ENCODE peak calls at places on chromosomes 4 and X, in five cellular contexts. A is ovary, T is choroid plexus epithelial cell, S is bronchial epithelial cell, C is IMR-90. K is an unnamed sample.

GRCh38 chr4:108980455-108981239 is 217.8 kb upstream of the ETNPPL start:
- DNase-seq in A (no peak), T (no peak), S (no peak), C (no peak), K (no peak)

GRCh38 chr4:1855334-1856070 is 454 bp downstream of the LETM1 start:
- DNase-seq in S (no peak), A (peak), C (no peak), T (no peak), K (no peak)

GRCh38 chr4:173199553-173199952 is 30.9 kb downstream of the GALNT7 start:
- DNase-seq in T (no peak), C (no peak), A (no peak), S (no peak), K (no peak)

GRCh38 chr4:55372259-55372658 is 23.5 kb upstream of the TMEM165 start:
- DNase-seq in S (no peak), A (no peak), T (peak), C (peak), K (no peak)

GRCh38 chr4:7781361-7781760 is 158.3 kb downstream of the AFAP1 start:
- DNase-seq in T (peak), S (no peak), A (peak), C (peak), K (no peak)

GRCh38 chr4:145779319-145779801 is 99.4 kb downstream of the C4orf51 start:
- DNase-seq in C (no peak), T (no peak), S (no peak), A (no peak), K (no peak)

GRCh38 chr4:16294455-16294854 is 68.2 kb upstream of the TAPT1 start:
- DNase-seq in S (peak), T (peak), C (peak), A (no peak), K (peak)

GRCh38 chrX:11704725-11705495 is 39.2 kb upstream of the ARHGAP6 start:
- DNase-seq in S (no peak), A (no peak), C (peak), T (peak), K (peak)

GRCh38 chrX:153342762-153343558 is 9.0 kb downstream of the ZNF275 start:
- DNase-seq in A (no peak), S (no peak), C (no peak), T (no peak), K (peak)

GRCh38 chrX:112367065-112367464 is 284.5 kb upstream of the TRPC5 start:
- DNase-seq in T (no peak), A (no peak), S (no peak), C (no peak), K (no peak)

GRCh38 chrX:153580700-153581386 is 18.1 kb downstream of the CCNQ start:
- DNase-seq in C (no peak), A (no peak), T (no peak), S (no peak), K (no peak)

GRCh38 chr4:5054532-5054931 is 3.3 kb downstream of the STK32B start:
- DNase-seq in T (no peak), C (no peak), A (no peak), S (no peak), K (no peak)

GRCh38 chr4:122639181-122639580 is 18.3 kb upstream of the IL21 start:
- DNase-seq in T (no peak), C (no peak), S (peak), A (no peak), K (no peak)

GRCh38 chr4:5036239-5036638 is 15.0 kb upstream of the STK32B start:
- DNase-seq in S (peak), A (no peak), C (peak), T (peak), K (peak)

GRCh38 chr4:48375651-48376291 is 34.4 kb downstream of the SLAIN2 start:
- DNase-seq in S (peak), C (peak), T (peak), A (no peak), K (peak)

GRCh38 chrX:48540015-48540350 is 469 bp downstream of the TBC1D25 start:
- DNase-seq in A (no peak), C (peak), S (peak), T (peak), K (peak)

GRCh38 chr4:41349021-41349420 is 92.3 kb downstream of the UCHL1 start:
- DNase-seq in T (no peak), S (no peak), C (no peak), A (no peak), K (peak)

GRCh38 chrX:9033179-9033578 is 748 bp downstream of the FAM9B start:
- DNase-seq in S (no peak), C (no peak), A (no peak), T (no peak), K (no peak)

GRCh38 chrX:11531226-11531625 is 134.5 kb downstream of the ARHGAP6 start:
- DNase-seq in T (peak), S (no peak), A (no peak), C (peak), K (peak)

GRCh38 chrX:150934453-150934852 is 36.0 kb upstream of the CD99L2 start:
- DNase-seq in A (no peak), T (peak), S (peak), C (peak), K (peak)

GRCh38 chr4:35725131-35725530 is 519.2 kb downstream of the ARAP2 start:
- DNase-seq in S (peak), T (no peak), C (no peak), A (no peak), K (no peak)

GRCh38 chr4:114349543-114350175 is 248.9 kb upstream of the UGT8 start:
- DNase-seq in A (no peak), T (peak), S (peak), C (peak), K (peak)

GRCh38 chrX:110006826-110007375 is 4.0 kb downstream of the TMEM164 start:
- DNase-seq in S (peak), T (peak), A (no peak), C (peak), K (peak)

GRCh38 chr4:1550122-1551070 is 133.7 kb downstream of the FAM53A start:
- DNase-seq in C (no peak), T (no peak), A (no peak), S (no peak), K (no peak)

GRCh38 chrX:69616520-69617203 is 749 bp downstream of the EDA start:
- DNase-seq in T (no peak), A (peak), C (no peak), S (no peak), K (no peak)

GRCh38 chrX:150841466-150842197 is 56.8 kb downstream of the CD99L2 start:
- DNase-seq in A (no peak), T (peak), C (peak), S (peak), K (peak)

GRCh38 chr4:8722556-8722955 is 130.0 kb downstream of the CPZ start:
- DNase-seq in T (no peak), C (no peak), S (no peak), A (no peak), K (no peak)

GRCh38 chr4:186724048-186724860 is 598 bp upstream of the FAT1 start:
- DNase-seq in T (peak), A (peak), C (peak), S (no peak), K (peak)

GRCh38 chr4:157821814-157822213 is 351.0 kb downstream of the GASK1B start:
- DNase-seq in S (no peak), C (no peak), T (no peak), A (no peak), K (no peak)

GRCh38 chr4:168859888-168860694 is 150.0 kb downstream of the CBR4 start:
- DNase-seq in C (peak), S (no peak), A (no peak), T (peak), K (no peak)

GRCh38 chr4:2284934-2285664 is 23.2 kb upstream of the MXD4 start:
- DNase-seq in S (peak), A (peak), T (peak), C (peak), K (peak)

GRCh38 chrX:9656277-9656676 is 109.4 kb downstream of the GPR143 start:
- DNase-seq in T (peak), S (no peak), C (peak), A (no peak), K (no peak)

GRCh38 chr4:8311096-8312068 is 41.8 kb downstream of the HTRA3 start:
- DNase-seq in A (peak), T (no peak), S (no peak), C (no peak), K (no peak)

GRCh38 chrX:7926501-7926900 is 712 bp downstream of the PNPLA4 start:
- DNase-seq in S (peak), C (peak), A (no peak), T (peak), K (peak)

GRCh38 chrX:7927259-7928167 is at the start of gene PNPLA4:
- DNase-seq in C (peak), S (peak), A (peak), T (peak), K (peak)

GRCh38 chrX:7921750-7922149 is 5.5 kb downstream of the PNPLA4 start:
- DNase-seq in T (no peak), C (no peak), S (no peak), A (no peak), K (no peak)

GRCh38 chrX:7926914-7927258 is 327 bp downstream of the PNPLA4 start:
- DNase-seq in T (no peak), C (no peak), S (no peak), A (no peak), K (no peak)

GRCh38 chrX:7925867-7926472 is 1.2 kb downstream of the PNPLA4 start:
- DNase-seq in A (peak), T (peak), C (peak), S (peak), K (peak)
- H3K4me3 ChIP-seq in A (no peak), T (no peak), C (no peak), S (no peak), K (no peak)

DNA sequence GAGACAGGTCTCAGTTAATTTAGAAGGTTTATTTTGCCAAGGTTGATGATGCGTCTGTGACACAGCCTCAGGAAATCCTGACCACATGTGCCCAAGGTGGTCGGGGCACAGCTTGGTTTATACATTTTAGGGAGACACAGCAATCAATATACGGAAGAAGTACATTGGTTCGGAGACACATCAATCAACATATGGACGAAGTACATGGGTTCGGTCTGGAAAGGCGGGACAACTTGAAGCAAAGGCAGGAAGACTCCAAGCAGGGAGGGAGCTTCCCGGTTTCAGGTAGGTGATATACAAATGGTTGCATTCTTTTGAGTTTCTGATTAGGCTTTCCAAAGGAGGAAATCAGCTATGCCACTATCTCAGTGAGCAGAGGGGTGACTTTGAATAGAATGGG is 225.2 kb upstream of the ZFP42 start:
- DNase-seq in C (no peak), T (no peak), A (no peak), S (no peak), K (no peak)
- TF ChIP-seq CTCF in C (no peak), T (no peak), A (no peak), S (no peak), K (no peak)

GRCh38 chr4:27011401-27011800 is 150.8 kb downstream of the STIM2 start:
- DNase-seq in S (peak), C (no peak), A (no peak), T (no peak), K (no peak)
- H3K4me3 ChIP-seq in S (no peak), C (no peak), A (no peak), T (no peak), K (no peak)

DNA sequence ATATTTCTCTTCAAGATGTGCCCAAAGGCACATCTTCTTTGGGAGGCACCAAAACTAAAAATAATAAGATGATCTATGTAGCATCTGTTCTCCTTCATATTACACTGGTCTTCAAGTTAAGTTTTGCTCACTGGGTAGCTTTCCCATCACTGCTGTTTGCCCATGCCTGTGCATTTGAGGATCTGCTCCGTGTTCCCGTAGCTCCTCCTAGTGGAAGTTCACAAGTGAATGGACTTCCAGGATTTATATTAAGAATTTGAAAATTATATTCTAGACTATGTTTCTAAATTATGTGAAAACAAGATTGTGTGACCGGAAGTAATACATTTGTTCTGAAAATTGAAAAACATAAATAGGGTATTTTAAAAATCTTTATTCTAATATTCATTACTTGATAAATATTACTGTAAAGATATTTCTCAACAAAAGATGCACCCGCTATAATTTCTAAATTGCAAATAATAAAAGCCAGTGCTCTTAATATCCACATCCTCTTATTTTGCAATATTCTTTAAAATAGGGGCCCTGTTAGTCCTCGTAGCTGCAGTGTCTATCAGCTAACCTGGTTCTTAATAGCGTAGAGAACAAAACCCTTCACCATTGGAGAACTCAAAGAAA is 147.7 kb downstream of the RBM46 start:
- DNase-seq in A (no peak), T (peak), C (peak), S (peak), K (peak)
- TF ChIP-seq CTCF in A (no peak), T (peak), C (peak), S (peak), K (peak)

GRCh38 chrX:23902419-23902818 is 5.3 kb downstream of the APOO start:
- DNase-seq in C (peak), A (no peak), S (peak), T (peak), K (peak)

GRCh38 chrX:23904096-23904495 is 3.6 kb downstream of the APOO start:
- DNase-seq in A (no peak), C (peak), S (peak), T (peak), K (peak)

GRCh38 chrX:23901065-23901464 is 6.7 kb downstream of the APOO start:
- DNase-seq in S (peak), C (peak), T (peak), A (no peak), K (peak)

GRCh38 chrX:23900220-23900797 is 7.4 kb downstream of the APOO start:
- DNase-seq in A (no peak), C (no peak), T (no peak), S (peak), K (no peak)

DNA sequence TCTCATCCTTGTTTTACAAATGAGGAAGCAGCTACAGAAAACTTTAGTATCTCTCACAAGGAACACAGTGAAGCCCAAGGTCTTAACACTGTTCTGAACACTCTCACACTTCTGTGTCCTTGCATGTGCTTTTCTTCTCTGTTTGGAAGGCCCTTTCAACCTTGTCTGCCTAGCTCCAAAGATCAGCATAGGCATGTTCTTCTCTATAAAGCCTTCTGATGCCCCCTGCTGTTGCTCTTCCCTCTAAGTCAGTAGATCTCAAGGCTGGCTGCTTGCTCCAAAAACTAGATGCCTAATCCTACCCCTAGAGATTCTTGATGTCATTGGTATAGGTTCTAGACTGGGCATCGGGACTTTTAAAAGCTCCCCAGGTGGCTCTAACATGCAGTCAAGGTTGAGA is 5.9 kb downstream of the APOO start:
- DNase-seq in A (no peak), S (peak), T (peak), C (peak), K (peak)
- H3K4me3 ChIP-seq in A (no peak), S (no peak), T (no peak), C (no peak), K (no peak)

GRCh38 chr4:46931981-46932380 is 22.9 kb upstream of the COX7B2 start:
- DNase-seq in A (no peak), C (peak), S (peak), T (peak), K (peak)
- TF ChIP-seq CTCF in A (no peak), C (peak), S (peak), T (peak), K (peak)

GRCh38 chr4:143693856-143694255 is 6.6 kb downstream of the FREM3 start:
- DNase-seq in A (no peak), S (no peak), C (no peak), T (no peak), K (no peak)

GRCh38 chr4:143700060-143700419 is 435 bp downstream of the FREM3 start:
- DNase-seq in T (peak), S (no peak), A (peak), C (no peak), K (no peak)

GRCh38 chr4:143700420-143701352 is at the start of gene FREM3:
- DNase-seq in T (no peak), C (no peak), S (no peak), A (no peak), K (no peak)

GRCh38 chr4:143701365-143701764 is 890 bp upstream of the FREM3 start:
- DNase-seq in C (no peak), T (no peak), A (no peak), S (no peak), K (no peak)

GRCh38 chr4:143699331-143700059 is 980 bp downstream of the FREM3 start:
- DNase-seq in C (no peak), T (no peak), S (no peak), A (no peak), K (no peak)
- H3K4me3 ChIP-seq in C (no peak), T (no peak), S (no peak), A (no peak), K (no peak)

GRCh38 chr4:121514443-121514842 is 133.6 kb upstream of the QRFPR start:
- DNase-seq in S (no peak), A (no peak), T (no peak), C (no peak), K (no peak)
- TF ChIP-seq CTCF in S (no peak), A (no peak), T (peak), C (no peak), K (no peak)